ENCODE peak calls at places on chromosomes 7 and 10, in nine cellular contexts. W, G, N, A, Z, S, K, I and R are unnamed samples.

GRCh38 chr10:34786464-34786863 is 28.6 kb downstream of the PARD3 start:
- DNase-seq in W (no peak), G (no peak), N (no peak), A (no peak), Z (no peak), S (no peak), K (no peak), I (no peak), R (no peak)

GRCh38 chr7:229184-229964 is 37.0 kb downstream of the FAM20C start:
- DNase-seq in W (no peak), G (no peak), N (no peak), A (peak; percentile 52), Z (no peak), S (no peak), K (no peak), I (no peak), R (no peak)

GRCh38 chr7:48665361-48666135 is 258.8 kb upstream of the CDC14C start:
- DNase-seq in W (no peak), G (no peak), N (no peak), A (no peak), Z (no peak), S (no peak), K (no peak), I (no peak), R (no peak)

GRCh38 chr10:108204528-108205313 is 1040.2 kb upstream of the SORCS1 start:
- DNase-seq in W (peak; percentile 38), G (no peak), N (peak; percentile 17), A (no peak), Z (no peak), S (peak; percentile 45), K (no peak), I (peak; percentile 22), R (no peak)

GRCh38 chr7:33500590-33500989 is 371.2 kb downstream of the BBS9 start:
- DNase-seq in W (no peak), G (no peak), N (no peak), A (no peak), Z (no peak), S (no peak), K (no peak), I (no peak), R (no peak)

GRCh38 chr7:24781106-24781505 is 23.8 kb upstream of the GSDME start:
- DNase-seq in W (no peak), G (no peak), N (peak; percentile 88), A (no peak), Z (no peak), S (no peak), K (no peak), I (no peak), R (peak; percentile 85)

GRCh38 chr10:6671976-6672375 is 91.9 kb upstream of the PRKCQ start:
- DNase-seq in W (no peak), G (no peak), N (no peak), A (no peak), Z (no peak), S (no peak), K (no peak), I (no peak), R (no peak)

GRCh38 chr7:50706469-50706937 is 76.2 kb downstream of the GRB10 start:
- DNase-seq in W (no peak), G (no peak), N (no peak), A (no peak), Z (no peak), S (no peak), K (no peak), I (no peak), R (no peak)

GRCh38 chr7:114789942-114790341 is 132.0 kb upstream of the MDFIC start:
- DNase-seq in W (no peak), G (no peak), N (no peak), A (no peak), Z (no peak), S (no peak), K (no peak), I (no peak), R (no peak)

GRCh38 chr7:88789480-88790064 is 6.0 kb downstream of the TEX47 start:
- DNase-seq in W (no peak), G (peak; percentile 2), N (no peak), A (no peak), Z (no peak), S (no peak), K (no peak), I (no peak), R (no peak)

GRCh38 chr10:107163086-107163880 is 1.2 kb downstream of the SORCS1 start:
- DNase-seq in W (no peak), G (no peak), N (no peak), A (no peak), Z (no peak), S (no peak), K (no peak), I (no peak), R (no peak)

GRCh38 chr7:151403764-151404163 is 6.1 kb downstream of the WDR86 start:
- DNase-seq in W (no peak), G (peak; percentile 26), N (no peak), A (no peak), Z (peak; percentile 54), S (no peak), K (no peak), I (no peak), R (no peak)

GRCh38 chr10:56231436-56231835 is 129.6 kb downstream of the ZWINT start:
- DNase-seq in W (no peak), G (peak; percentile 10), N (no peak), A (no peak), Z (no peak), S (no peak), K (no peak), I (no peak), R (no peak)

GRCh38 chr10:24874133-24874532 is 78.3 kb downstream of the PRTFDC1 start:
- DNase-seq in W (no peak), G (no peak), N (no peak), A (no peak), Z (no peak), S (no peak), K (no peak), I (no peak), R (no peak)

GRCh38 chr10:72808001-72808400 is 85.5 kb upstream of the OIT3 start:
- DNase-seq in W (no peak), G (no peak), N (no peak), A (no peak), Z (no peak), S (no peak), K (no peak), I (no peak), R (no peak)

GRCh38 chr7:101172005-101172853 is 6.9 kb upstream of the VGF start:
- DNase-seq in W (peak; percentile 58), G (no peak), N (no peak), A (no peak), Z (no peak), S (no peak), K (no peak), I (no peak), R (no peak)

GRCh38 chr10:44628921-44629320 is 244.0 kb upstream of the CXCL12 start:
- DNase-seq in W (no peak), G (no peak), N (no peak), A (no peak), Z (no peak), S (no peak), K (no peak), I (no peak), R (no peak)

GRCh38 chr7:95396136-95397032 is at the start of gene PON3:
- DNase-seq in W (peak; percentile 66), G (peak; percentile 58), N (no peak), A (peak; percentile 27), Z (peak; percentile 87), S (peak; percentile 63), K (no peak), I (peak; percentile 15), R (no peak)
- TF ChIP-seq CTCF in W (peak; percentile 40), G (peak; percentile 60), N (no peak), A (no peak), Z (peak; percentile 40), S (peak; percentile 47), K (no peak), I (peak; percentile 16), R (no peak)

DNA sequence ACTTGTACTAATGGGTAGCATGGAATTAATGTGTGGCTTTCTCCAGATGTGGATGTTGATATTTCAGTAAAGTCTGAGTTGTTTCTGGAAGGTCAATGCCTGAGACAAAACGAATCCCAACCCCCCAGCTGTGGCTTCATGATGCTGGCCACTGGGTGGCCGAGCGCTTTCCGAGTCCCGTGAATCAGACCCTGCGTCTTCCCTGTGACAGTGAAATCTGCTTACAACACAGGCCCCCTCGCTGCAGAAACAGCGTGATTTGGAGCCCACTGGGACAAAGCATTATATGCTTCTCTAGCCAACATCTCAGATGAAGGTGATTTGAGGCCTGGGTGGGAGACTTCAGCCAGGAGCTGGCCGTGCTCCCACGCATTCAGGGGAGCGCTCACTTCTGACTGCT is 124.7 kb downstream of the WDR37 start:
- DNase-seq in W (no peak), G (no peak), N (no peak), A (no peak), Z (peak; percentile 32), S (peak; percentile 33), K (no peak), I (no peak), R (peak; percentile 15)
- TF ChIP-seq CTCF in W (no peak), G (no peak), N (no peak), A (no peak), Z (no peak), S (no peak), K (no peak), I (no peak), R (no peak)

GRCh38 chr7:30074422-30075030 is 46.3 kb downstream of the PLEKHA8 start:
- DNase-seq in W (no peak), G (peak; percentile 23), N (peak; percentile 5), A (no peak), Z (no peak), S (no peak), K (no peak), I (no peak), R (no peak)
- TF ChIP-seq CTCF in W (no peak), G (peak; percentile 54), N (peak; percentile 29), A (no peak), Z (peak; percentile 44), S (no peak), K (peak; percentile 42), I (peak; percentile 48), R (peak; percentile 39)

DNA sequence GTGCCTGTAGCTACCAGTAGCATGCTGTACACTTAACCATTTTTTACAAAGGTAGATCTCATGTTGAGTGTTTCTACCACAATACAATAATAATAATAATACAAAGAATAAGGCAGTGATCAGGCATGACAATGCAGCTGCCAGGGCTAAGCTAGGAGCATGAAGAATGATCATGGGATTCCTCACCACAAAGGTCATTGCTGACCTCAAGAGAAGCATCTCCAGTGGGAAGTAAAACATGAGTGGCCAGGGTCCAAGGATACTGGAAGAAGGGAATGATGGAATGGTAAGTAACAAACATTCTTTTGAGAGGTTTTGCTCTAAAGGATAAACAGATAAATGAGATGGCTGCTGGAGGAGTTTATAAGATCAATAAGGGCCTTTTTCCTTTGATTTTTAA is 591.1 kb downstream of the TNS3 start:
- DNase-seq in W (no peak), G (no peak), N (no peak), A (no peak), Z (no peak), S (no peak), K (no peak), I (no peak), R (no peak)
- TF ChIP-seq CTCF in W (no peak), G (no peak), N (no peak), A (no peak), Z (no peak), S (no peak), K (no peak), I (no peak), R (no peak)

GRCh38 chr10:79390551-79391229 is 43.4 kb downstream of the PPIF start:
- DNase-seq in W (peak; percentile 10), G (no peak), N (peak; percentile 74), A (peak; percentile 21), Z (peak; percentile 62), S (no peak), K (no peak), I (no peak), R (peak; percentile 38)
- TF ChIP-seq CTCF in W (no peak), G (no peak), N (no peak), A (no peak), Z (peak; percentile 21), S (no peak), K (no peak), I (peak; percentile 26), R (peak; percentile 41)